ENCODE peak calls at places on chromosomes 4 and X, in ten cellular contexts. J is A549, I is endothelial cell of umbilical vein, C is HCT116, H is SK-N-SH, V is K562, B is WTC11, O is GM12878, X is H1, P is HepG2. U is an unnamed sample.

GRCh38 chrX:12480956-12481355 is 310.3 kb upstream of the PRPS2 start:
- DNase-seq in J (no peak), I (no peak), C (no peak), H (no peak), V (no peak), B (no peak), O (no peak), X (no peak), P (no peak), U (no peak)

GRCh38 chrX:17737707-17738001 is 361 bp downstream of the SCML1 start:
- DNase-seq in J (no peak), I (peak), C (no peak), H (no peak), V (no peak), B (no peak), O (no peak), X (no peak), P (no peak), U (no peak)

GRCh38 chrX:107678957-107679740 is 50.8 kb downstream of the PRPS1 start:
- DNase-seq in J (peak), I (no peak), C (no peak), H (no peak), V (peak), B (no peak), O (no peak), X (no peak), P (no peak), U (peak)

GRCh38 chr4:158217763-158218162 is 7.5 kb downstream of the TMEM144 start:
- DNase-seq in J (no peak), I (no peak), C (no peak), H (no peak), V (no peak), B (no peak), O (no peak), X (no peak), P (no peak), U (no peak)

GRCh38 chr4:128379860-128380259 is 92.2 kb upstream of the PGRMC2 start:
- DNase-seq in J (peak), I (peak), C (no peak), H (peak), V (peak), B (peak), O (no peak), X (no peak), P (peak), U (peak)

GRCh38 chr4:159764343-159764952 is 661.6 kb downstream of the RAPGEF2 start:
- DNase-seq in J (peak), I (peak), C (peak), H (peak), V (peak), B (no peak), O (no peak), X (peak), P (peak), U (peak)

GRCh38 chrX:115571712-115572111 is 10.7 kb downstream of the PLS3 start:
- DNase-seq in J (no peak), I (peak), C (no peak), H (no peak), V (no peak), B (no peak), O (no peak), X (no peak), P (no peak), U (no peak)

GRCh38 chrX:110086916-110087484 is 84.1 kb downstream of the TMEM164 start:
- DNase-seq in J (peak), I (peak), C (peak), H (no peak), V (peak), B (no peak), O (no peak), X (no peak), P (peak), U (peak)

GRCh38 chr4:71537551-71538065 is 198.8 kb downstream of the SLC4A4 start:
- DNase-seq in J (no peak), I (no peak), C (no peak), H (no peak), V (no peak), B (no peak), O (no peak), X (no peak), P (no peak), U (no peak)

GRCh38 chr4:52588097-52588496 is 71.0 kb downstream of the USP46 start:
- DNase-seq in J (peak), I (peak), C (peak), H (peak), V (peak), B (peak), O (no peak), X (peak), P (peak), U (peak)

GRCh38 chr4:4869731-4870483 is 10.4 kb downstream of the MSX1 start:
- DNase-seq in J (no peak), I (no peak), C (no peak), H (no peak), V (no peak), B (peak), O (no peak), X (no peak), P (no peak), U (no peak)

GRCh38 chr4:159360549-159360948 is 257.7 kb downstream of the RAPGEF2 start:
- DNase-seq in J (no peak), I (peak), C (no peak), H (no peak), V (no peak), B (no peak), O (no peak), X (no peak), P (no peak), U (no peak)

GRCh38 chr4:76526585-76526990 is 91.6 kb downstream of the SHROOM3 start:
- DNase-seq in J (peak), I (no peak), C (no peak), H (no peak), V (no peak), B (no peak), O (no peak), X (no peak), P (peak), U (no peak)

GRCh38 chr4:85762204-85762884 is 287.4 kb downstream of the ARHGAP24 start:
- DNase-seq in J (no peak), I (peak), C (no peak), H (no peak), V (no peak), B (no peak), O (no peak), X (no peak), P (no peak), U (no peak)

GRCh38 chrX:129641941-129642340 is 12.8 kb downstream of the APLN start:
- DNase-seq in J (no peak), I (no peak), C (no peak), H (no peak), V (no peak), B (no peak), O (no peak), X (no peak), P (no peak), U (no peak)

GRCh38 chr4:97081951-97082350 is 1061.3 kb downstream of the STPG2 start:
- DNase-seq in J (no peak), I (no peak), C (no peak), H (no peak), V (no peak), B (no peak), O (no peak), X (no peak), P (no peak), U (no peak)

GRCh38 chrX:15686818-15687685 is 22.4 kb upstream of the CLTRN start:
- DNase-seq in J (peak), I (peak), C (peak), H (peak), V (peak), B (peak), O (peak), X (no peak), P (peak), U (peak)

GRCh38 chrX:111823068-111823467 is 52.9 kb upstream of the TRPC5OS start:
- DNase-seq in J (peak), I (no peak), C (no peak), H (peak), V (peak), B (peak), O (no peak), X (peak), P (no peak), U (peak)

GRCh38 chr4:151691639-151692442 is 69.0 kb downstream of the GATB start:
- DNase-seq in J (no peak), I (no peak), C (no peak), H (no peak), V (no peak), B (no peak), O (no peak), X (no peak), P (no peak), U (no peak)

GRCh38 chr4:41598580-41598979 is 60.6 kb downstream of the LIMCH1 start:
- DNase-seq in J (no peak), I (no peak), C (no peak), H (no peak), V (no peak), B (no peak), O (no peak), X (no peak), P (no peak), U (no peak)

GRCh38 chrX:115562492-115562872 is 1.5 kb downstream of the PLS3 start:
- DNase-seq in J (peak), I (peak), C (no peak), H (no peak), V (no peak), B (no peak), O (no peak), X (no peak), P (peak), U (no peak)

GRCh38 chr4:173509031-173510001 is 20.7 kb downstream of the HAND2 start:
- DNase-seq in J (no peak), I (no peak), C (no peak), H (peak), V (no peak), B (no peak), O (no peak), X (no peak), P (no peak), U (no peak)

GRCh38 chr4:101039367-101039766 is 308.0 kb downstream of the PPP3CA start:
- DNase-seq in J (no peak), I (no peak), C (peak), H (no peak), V (no peak), B (no peak), O (no peak), X (no peak), P (no peak), U (no peak)

GRCh38 chr4:2305766-2306501 is 44.0 kb upstream of the MXD4 start:
- DNase-seq in J (no peak), I (no peak), C (no peak), H (no peak), V (no peak), B (no peak), O (no peak), X (no peak), P (no peak), U (peak)

GRCh38 chrX:1075741-1076140 is 136.7 kb downstream of the CRLF2 start:
- DNase-seq in J (no peak), I (no peak), C (no peak), H (no peak), V (no peak), B (no peak), O (no peak), X (no peak), P (no peak), U (no peak)

GRCh38 chr4:45897934-45898585 is 225.8 kb downstream of the GABRG1 start:
- DNase-seq in J (no peak), I (no peak), C (no peak), H (no peak), V (no peak), B (no peak), O (no peak), X (no peak), P (no peak), U (no peak)

GRCh38 chr4:89496851-89497250 is 189.3 kb upstream of the GPRIN3 start:
- DNase-seq in J (no peak), I (no peak), C (no peak), H (no peak), V (peak), B (no peak), O (no peak), X (no peak), P (no peak), U (no peak)

GRCh38 chrX:51891821-51892551 is 1.4 kb upstream of the MAGED1 start:
- DNase-seq in J (no peak), I (peak), C (no peak), H (peak), V (no peak), B (no peak), O (no peak), X (no peak), P (no peak), U (peak)

GRCh38 chr4:15918484-15919129 is 19.9 kb downstream of the FGFBP1 start:
- DNase-seq in J (no peak), I (no peak), C (no peak), H (peak), V (no peak), B (no peak), O (no peak), X (no peak), P (no peak), U (no peak)

GRCh38 chr4:52234539-52235174 is 183.6 kb downstream of the SPATA18 start:
- DNase-seq in J (peak), I (peak), C (peak), H (peak), V (no peak), B (no peak), O (no peak), X (no peak), P (peak), U (peak)

GRCh38 chr4:162921178-162921785 is 245.4 kb downstream of the NAF1 start:
- DNase-seq in J (no peak), I (no peak), C (no peak), H (no peak), V (no peak), B (peak), O (no peak), X (no peak), P (no peak), U (no peak)

GRCh38 chr4:43373201-43373600 is 480.7 kb downstream of the GRXCR1 start:
- DNase-seq in J (no peak), I (no peak), C (no peak), H (no peak), V (no peak), B (no peak), O (no peak), X (no peak), P (no peak), U (no peak)

GRCh38 chr4:53587123-53587522 is 4.2 kb downstream of the LNX1 start:
- DNase-seq in J (peak), I (no peak), C (no peak), H (no peak), V (no peak), B (no peak), O (no peak), X (no peak), P (peak), U (no peak)

GRCh38 chr4:40441415-40441814 is 106.3 kb downstream of the CHRNA9 start:
- DNase-seq in J (no peak), I (no peak), C (no peak), H (no peak), V (no peak), B (no peak), O (no peak), X (no peak), P (no peak), U (no peak)

GRCh38 chr4:122083356-122083755 is 68.8 kb upstream of the BLTP1 start:
- DNase-seq in J (no peak), I (no peak), C (no peak), H (no peak), V (no peak), B (no peak), O (no peak), X (no peak), P (no peak), U (no peak)

GRCh38 chr4:169253087-169253675 is 17.6 kb downstream of the SH3RF1 start:
- DNase-seq in J (no peak), I (peak), C (no peak), H (no peak), V (no peak), B (no peak), O (no peak), X (no peak), P (no peak), U (no peak)

GRCh38 chr4:169253904-169254303 is 16.9 kb downstream of the SH3RF1 start:
- DNase-seq in J (peak), I (peak), C (no peak), H (no peak), V (no peak), B (no peak), O (no peak), X (no peak), P (no peak), U (no peak)

GRCh38 chr4:169252339-169253086 is 18.2 kb downstream of the SH3RF1 start:
- DNase-seq in J (no peak), I (peak), C (no peak), H (no peak), V (no peak), B (no peak), O (no peak), X (no peak), P (no peak), U (no peak)

GRCh38 chr4:169256101-169256612 is 14.6 kb downstream of the SH3RF1 start:
- DNase-seq in J (no peak), I (no peak), C (no peak), H (no peak), V (no peak), B (no peak), O (no peak), X (no peak), P (no peak), U (no peak)

DNA sequence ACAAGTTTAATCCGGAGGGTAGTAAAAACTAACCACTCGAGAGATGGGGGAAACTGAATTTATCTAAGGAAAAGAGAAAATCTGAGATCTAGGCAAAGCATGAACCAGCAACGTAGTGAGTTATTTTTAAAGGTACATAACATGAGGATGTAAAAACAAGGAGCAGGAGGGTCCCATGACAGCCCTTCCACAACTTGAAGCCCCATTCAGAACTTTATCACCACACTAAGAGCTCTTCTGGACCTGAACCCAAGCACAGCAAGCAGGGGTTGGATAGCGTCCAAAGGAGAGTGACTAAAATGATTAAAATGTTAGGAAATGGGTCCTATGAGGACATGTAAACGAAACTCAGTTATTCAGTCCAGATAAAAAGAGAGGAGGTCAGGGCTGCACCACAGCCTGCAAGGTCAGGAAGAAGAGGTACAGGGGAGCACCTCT is 16.2 kb downstream of the SH3RF1 start:
- DNase-seq in J (peak), I (peak), C (peak), H (no peak), V (no peak), B (no peak), O (no peak), X (no peak), P (peak), U (no peak)
- TF ChIP-seq MAX in J (no peak), I (no peak), C (no peak), H (no peak), V (no peak), B (no peak), O (no peak), X (no peak), P (no peak), U (no peak)

GRCh38 chrX:124117325-124117724 is 155.8 kb downstream of the STAG2 start:
- DNase-seq in J (no peak), I (no peak), C (no peak), H (no peak), V (no peak), B (no peak), O (no peak), X (no peak), P (no peak), U (no peak)

DNA sequence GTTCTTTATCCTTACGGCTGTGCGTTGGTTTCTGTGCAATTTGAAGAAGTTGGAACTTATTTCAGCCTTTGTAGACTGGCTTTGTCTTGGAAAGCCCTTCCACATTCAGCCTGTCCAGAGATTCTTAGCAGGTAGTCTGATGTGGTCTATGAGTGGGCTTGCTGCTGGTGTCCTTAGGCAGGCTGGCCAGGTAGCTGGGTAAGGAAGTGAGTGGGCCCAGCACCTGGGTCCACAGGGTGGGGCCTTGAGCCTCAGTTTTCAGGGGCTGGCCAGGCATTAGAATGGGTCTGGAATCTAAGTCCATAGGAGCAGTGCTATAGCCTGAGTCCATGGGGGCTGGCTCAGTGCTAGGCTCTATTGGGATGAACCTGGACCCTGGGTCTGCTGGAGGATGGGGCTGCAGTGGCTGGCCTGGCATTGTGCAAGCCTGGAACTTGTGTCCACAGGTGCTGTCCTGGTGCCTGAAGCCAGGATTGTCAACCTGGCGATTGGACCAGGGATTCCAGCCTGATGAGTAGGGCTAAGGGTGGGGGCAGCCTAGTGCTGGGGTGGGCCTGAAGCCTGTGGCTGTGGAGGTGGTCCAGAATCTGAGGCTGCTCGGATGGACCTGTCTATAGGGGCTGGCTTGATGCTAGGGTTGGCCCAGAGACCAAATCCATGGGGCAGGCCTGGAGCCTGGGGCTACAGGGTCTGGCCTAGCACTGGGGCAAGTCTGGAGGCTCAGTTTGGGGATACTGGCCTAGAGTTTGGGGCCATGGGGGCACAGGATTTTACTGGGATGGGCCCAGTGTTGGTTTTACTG is 152.5 kb downstream of the STAG2 start:
- DNase-seq in J (no peak), I (peak), C (no peak), H (no peak), V (no peak), B (no peak), O (no peak), X (no peak), P (no peak), U (no peak)
- TF ChIP-seq MAX in J (no peak), I (no peak), C (no peak), H (no peak), V (no peak), B (no peak), O (no peak), X (no peak), P (no peak), U (no peak)

GRCh38 chr4:78509030-78509429 is 42.5 kb upstream of the ANXA3 start:
- DNase-seq in J (no peak), I (no peak), C (no peak), H (no peak), V (no peak), B (no peak), O (no peak), X (no peak), P (no peak), U (no peak)
- TF ChIP-seq MAX in J (no peak), I (no peak), C (no peak), H (no peak), V (no peak), B (no peak), O (no peak), X (no peak), P (no peak), U (no peak)

GRCh38 chrX:40418413-40419195 is 162.2 kb upstream of the ATP6AP2 start:
- DNase-seq in J (no peak), I (no peak), C (no peak), H (no peak), V (no peak), B (no peak), O (no peak), X (no peak), P (no peak), U (peak)
- TF ChIP-seq MAX in J (no peak), I (no peak), C (no peak), H (no peak), V (no peak), B (no peak), O (no peak), X (no peak), P (no peak), U (no peak)

GRCh38 chr4:95050980-95051688 is 293.4 kb downstream of the BMPR1B start:
- DNase-seq in J (peak), I (no peak), C (no peak), H (no peak), V (no peak), B (peak), O (no peak), X (no peak), P (no peak), U (no peak)

GRCh38 chr4:95048296-95048695 is 290.5 kb downstream of the BMPR1B start:
- DNase-seq in J (no peak), I (no peak), C (no peak), H (no peak), V (no peak), B (no peak), O (no peak), X (no peak), P (no peak), U (no peak)

GRCh38 chr4:95049838-95050237 is 292.1 kb downstream of the BMPR1B start:
- DNase-seq in J (no peak), I (no peak), C (no peak), H (no peak), V (no peak), B (no peak), O (no peak), X (no peak), P (no peak), U (no peak)

GRCh38 chr4:95044204-95044848 is 286.6 kb downstream of the BMPR1B start:
- DNase-seq in J (peak), I (no peak), C (no peak), H (no peak), V (no peak), B (no peak), O (no peak), X (no peak), P (no peak), U (no peak)

GRCh38 chr4:95045429-95045828 is 287.7 kb downstream of the BMPR1B start:
- DNase-seq in J (peak), I (no peak), C (no peak), H (no peak), V (no peak), B (no peak), O (no peak), X (no peak), P (no peak), U (no peak)
- TF ChIP-seq MAX in J (no peak), I (no peak), C (no peak), H (no peak), V (no peak), B (no peak), O (no peak), X (no peak), P (no peak), U (no peak)

GRCh38 chr4:3732076-3733028 is 33.8 kb upstream of the ADRA2C start:
- DNase-seq in J (no peak), I (no peak), C (no peak), H (peak), V (no peak), B (no peak), O (no peak), X (no peak), P (no peak), U (no peak)
- TF ChIP-seq MAX in J (no peak), I (no peak), C (no peak), H (no peak), V (no peak), B (no peak), O (no peak), X (no peak), P (no peak), U (no peak)

U was measured in NB4.